ENCODE peak calls at places on chromosomes 4 and X, in seven cellular contexts. W, M, F, K, C, O and A are unnamed samples.

GRCh38 chr4:83267121-83267834 is 17.3 kb downstream of the COQ2 start:
- DNase-seq in W (peak; percentile 67), M (no peak), F (no peak), K (no peak), C (no peak), O (no peak), A (no peak)

GRCh38 chrX:80511969-80512760 is 91.9 kb downstream of the TENT5D start:
- DNase-seq in W (no peak), M (no peak), F (no peak), K (no peak), C (no peak), O (no peak), A (no peak)

GRCh38 chrX:129632443-129632842 is 22.3 kb downstream of the APLN start:
- DNase-seq in W (no peak), M (no peak), F (no peak), K (no peak), C (no peak), O (no peak), A (no peak)

GRCh38 chr4:106315476-106315967 is 487 bp downstream of the TBCK start:
- DNase-seq in W (no peak), M (no peak), F (peak; percentile 92), K (no peak), C (no peak), O (peak; percentile 6), A (no peak)

GRCh38 chr4:41859106-41859505 is 76.1 kb upstream of the TMEM33 start:
- DNase-seq in W (no peak), M (no peak), F (no peak), K (no peak), C (no peak), O (no peak), A (no peak)

GRCh38 chr4:184315675-184316359 is 98.1 kb upstream of the ENPP6 start:
- DNase-seq in W (no peak), M (no peak), F (no peak), K (no peak), C (no peak), O (no peak), A (no peak)

GRCh38 chr4:40576651-40577480 is 52.8 kb downstream of the RBM47 start:
- DNase-seq in W (peak; percentile 11), M (peak; percentile 80), F (peak; percentile 78), K (peak; percentile 93), C (peak; percentile 72), O (no peak), A (peak; percentile 93)

GRCh38 chr4:185219551-185220344 is 10.3 kb downstream of the SNX25 start:
- DNase-seq in W (no peak), M (peak; percentile 58), F (no peak), K (no peak), C (peak; percentile 38), O (no peak), A (no peak)

GRCh38 chrX:105872921-105873320 is 50.6 kb downstream of the NRK start:
- DNase-seq in W (no peak), M (peak; percentile 6), F (peak; percentile 4), K (no peak), C (peak; percentile 4), O (no peak), A (no peak)

GRCh38 chr4:184446132-184446531 is 28.2 kb downstream of the IRF2 start:
- DNase-seq in W (no peak), M (no peak), F (no peak), K (no peak), C (no peak), O (no peak), A (no peak)

DNA sequence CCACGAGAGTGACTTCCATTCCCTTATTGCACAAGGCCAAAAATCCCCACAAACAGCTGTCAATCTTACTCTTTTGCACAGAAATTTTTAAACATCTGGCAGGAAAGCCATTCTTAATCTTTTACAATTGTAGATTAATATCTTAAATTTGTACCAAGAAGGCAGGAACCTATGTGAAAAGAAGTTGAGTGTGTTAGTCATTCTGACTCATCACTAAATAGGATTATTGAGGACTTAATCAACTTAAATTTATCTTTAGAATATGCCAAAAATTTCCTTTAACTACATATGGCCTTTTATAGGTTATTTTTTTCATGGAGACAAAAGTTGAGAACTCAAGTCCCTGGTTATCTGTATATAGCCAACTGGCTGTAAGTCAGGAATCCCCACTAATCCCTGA is 49.0 kb upstream of the VEGFC start:
- DNase-seq in W (peak; percentile 21), M (no peak), F (peak; percentile 76), K (no peak), C (no peak), O (no peak), A (no peak)
- H3K27ac ChIP-seq in W (no peak overlapping the region), M (no peak overlapping the region), F (peak overlapping the region; percentile 32), K (no peak overlapping the region), C (no peak overlapping the region), O (no peak overlapping the region), A (no peak overlapping the region)

GRCh38 chrX:9354918-9355317 is 109.9 kb upstream of the TBL1X start:
- DNase-seq in W (no peak), M (no peak), F (no peak), K (no peak), C (no peak), O (no peak), A (no peak)

GRCh38 chrX:9351112-9351511 is 113.7 kb upstream of the TBL1X start:
- DNase-seq in W (no peak), M (no peak), F (no peak), K (no peak), C (no peak), O (no peak), A (no peak)

GRCh38 chrX:9352243-9352642 is 112.6 kb upstream of the TBL1X start:
- DNase-seq in W (no peak), M (no peak), F (no peak), K (no peak), C (no peak), O (no peak), A (no peak)

GRCh38 chrX:9355739-9356138 is 109.1 kb upstream of the TBL1X start:
- DNase-seq in W (no peak), M (no peak), F (no peak), K (no peak), C (no peak), O (no peak), A (no peak)

DNA sequence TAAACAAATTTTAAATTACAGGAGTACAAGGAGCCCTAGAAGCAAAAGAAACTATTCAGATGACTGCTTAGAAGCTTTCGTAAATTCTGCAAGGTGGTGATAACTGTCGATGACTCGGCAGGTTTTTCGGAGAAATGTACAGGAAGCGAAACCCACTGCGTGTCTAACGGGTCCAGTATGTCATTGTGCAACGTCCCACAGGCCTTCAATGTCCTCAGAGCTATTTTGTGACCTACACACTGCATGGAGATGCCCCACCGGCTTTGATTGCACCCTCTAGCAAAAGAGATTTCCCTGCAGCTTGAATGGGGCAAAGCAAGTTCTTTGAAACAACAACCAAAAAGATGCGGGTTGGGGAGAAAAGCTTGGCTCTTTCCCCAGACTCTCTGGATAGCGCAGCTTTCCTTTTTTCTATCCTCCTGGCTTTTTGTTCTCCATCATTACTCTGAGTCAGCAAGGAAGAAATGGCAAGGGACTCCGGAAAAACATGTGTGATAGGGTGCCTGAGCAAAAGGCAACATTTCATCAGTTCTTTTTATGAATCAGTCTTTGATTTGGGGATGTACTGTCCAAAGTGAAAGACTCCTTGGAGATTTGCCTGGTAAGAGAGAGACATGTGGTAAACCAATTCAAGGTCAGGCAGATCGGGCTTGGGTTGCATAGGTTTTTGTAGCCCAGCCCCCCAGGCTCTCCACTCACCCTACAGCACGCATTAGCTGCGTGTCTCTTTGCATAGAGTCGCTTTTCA is 112.0 kb upstream of the TBL1X start:
- DNase-seq in W (peak; percentile 14), M (no peak), F (no peak), K (no peak), C (no peak), O (peak; percentile 1), A (no peak)
- H3K4me3 ChIP-seq in W (no peak overlapping the region), M (no peak overlapping the region), F (no peak overlapping the region), K (no peak overlapping the region), C (no peak overlapping the region), O (peak overlapping the region; percentile 14), A (no peak overlapping the region)

GRCh38 chr4:66571145-66571544 is 900.9 kb upstream of the EPHA5 start:
- DNase-seq in W (no peak), M (no peak), F (no peak), K (no peak), C (no peak), O (no peak), A (no peak)
- H3K27ac ChIP-seq in W (no peak overlapping the region), M (no peak overlapping the region), F (no peak overlapping the region), K (no peak overlapping the region), C (no peak overlapping the region), O (no peak overlapping the region), A (no peak overlapping the region)

GRCh38 chr4:52704676-52705075 is 45.6 kb upstream of the USP46 start:
- DNase-seq in W (no peak), M (peak; percentile 37), F (no peak), K (no peak), C (no peak), O (no peak), A (no peak)

GRCh38 chr4:52704133-52704532 is 45.0 kb upstream of the USP46 start:
- DNase-seq in W (no peak), M (no peak), F (peak; percentile 48), K (no peak), C (no peak), O (no peak), A (no peak)

GRCh38 chr4:52701207-52701606 is 42.1 kb upstream of the USP46 start:
- DNase-seq in W (no peak), M (no peak), F (no peak), K (no peak), C (no peak), O (no peak), A (no peak)
- H3K4me3 ChIP-seq in W (no peak overlapping the region), M (no peak overlapping the region), F (no peak overlapping the region), K (no peak overlapping the region), C (no peak overlapping the region), O (no peak overlapping the region), A (no peak overlapping the region)

GRCh38 chr4:19992694-19993093 is 259.0 kb upstream of the SLIT2 start:
- DNase-seq in W (no peak), M (no peak), F (no peak), K (no peak), C (no peak), O (no peak), A (no peak)
- H3K27ac ChIP-seq in W (no peak overlapping the region), M (no peak overlapping the region), F (no peak overlapping the region), K (no peak overlapping the region), C (no peak overlapping the region), O (no peak overlapping the region), A (no peak overlapping the region)

DNA sequence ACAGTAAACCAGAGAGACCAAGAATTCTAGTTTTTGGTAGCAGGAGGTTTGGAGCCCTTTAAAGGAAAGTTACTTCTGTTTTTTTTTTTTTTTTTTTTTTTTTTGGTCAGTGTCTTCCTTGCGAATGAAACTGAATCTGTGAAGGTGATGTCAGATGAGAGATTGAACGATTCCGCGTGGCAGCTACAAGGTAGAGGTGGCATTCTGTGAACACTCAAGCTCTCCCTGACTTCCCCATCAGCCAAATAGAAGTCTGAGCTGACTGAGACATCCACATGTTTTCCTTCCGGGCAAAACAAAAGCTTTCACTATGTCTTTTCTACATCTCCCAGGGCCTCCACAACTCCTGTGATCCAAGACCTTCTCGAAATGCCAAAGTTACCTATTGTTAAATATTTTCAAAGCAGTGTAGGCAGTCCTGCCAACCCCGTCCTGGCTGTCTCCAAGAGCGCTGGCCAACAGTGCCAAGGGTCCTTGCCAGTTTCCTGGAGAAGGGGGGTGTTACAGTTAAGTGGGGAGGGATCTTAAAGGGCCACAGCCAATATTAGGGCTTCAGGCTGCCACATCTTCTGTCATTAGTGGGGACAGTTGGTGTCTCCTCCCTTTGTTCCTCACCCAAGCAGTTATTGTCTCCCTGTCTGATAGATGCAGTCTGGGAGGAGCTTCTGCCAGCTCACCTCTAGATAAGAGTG is 102.9 kb upstream of the SLC34A2 start:
- DNase-seq in W (no peak), M (peak; percentile 9), F (no peak), K (peak; percentile 82), C (no peak), O (no peak), A (peak; percentile 86)
- H3K4me3 ChIP-seq in W (no peak overlapping the region), M (no peak overlapping the region), F (no peak overlapping the region), K (peak overlapping the region; percentile 21), C (no peak overlapping the region), O (no peak overlapping the region), A (peak overlapping the region; percentile 8)